ENCODE peak calls at places on chromosomes 2 and 18, in six cellular contexts. O, F, A, Y, T and H are unnamed samples.

GRCh38 chr2:148814143-148814852 is 60.7 kb upstream of the KIF5C start:
- DNase-seq in O (peak), A (no peak), F (no peak), T (peak), Y (no peak), H (peak)

GRCh38 chr2:162058973-162059668 is 14.9 kb downstream of the DPP4 start:
- DNase-seq in F (no peak), Y (no peak), T (no peak), A (no peak), O (no peak), H (no peak)

GRCh38 chr2:109125595-109126500 is 3.2 kb upstream of the SH3RF3 start:
- DNase-seq in O (peak), T (peak), A (no peak), F (peak), Y (no peak), H (peak)

GRCh38 chr2:43149482-43150107 is 76.8 kb downstream of the ZFP36L2 start:
- DNase-seq in T (no peak), F (peak), Y (no peak), O (no peak), A (peak), H (no peak)

GRCh38 chr2:120395221-120395620 is 49.3 kb downstream of the INHBB start:
- DNase-seq in Y (peak), O (no peak), A (peak), T (no peak), F (peak), H (no peak)

GRCh38 chr18:56815926-56816325 is 164.8 kb downstream of the WDR7 start:
- DNase-seq in F (no peak), T (no peak), Y (peak), O (no peak), A (no peak), H (no peak)

GRCh38 chr2:236167297-236168109 is 683 bp downstream of the GBX2 start:
- DNase-seq in F (no peak), O (peak), T (peak), A (peak), Y (peak), H (peak)

GRCh38 chr2:65282492-65283053 is 54.9 kb downstream of the ACTR2 start:
- DNase-seq in O (peak), Y (peak), A (peak), T (no peak), F (no peak), H (no peak)

GRCh38 chr2:222944552-222944951 is 83.7 kb downstream of the ACSL3 start:
- DNase-seq in A (no peak), Y (no peak), F (no peak), O (no peak), T (no peak), H (no peak)

GRCh38 chr2:1633936-1634587 is 110.3 kb downstream of the PXDN start:
- DNase-seq in Y (no peak), O (no peak), A (no peak), F (no peak), T (no peak), H (no peak)

GRCh38 chr18:51361130-51361860 is 163.8 kb upstream of the MEX3C start:
- DNase-seq in O (no peak), Y (no peak), A (no peak), T (no peak), F (no peak), H (no peak)

GRCh38 chr2:7841751-7842150 is 840.1 kb upstream of the ID2 start:
- DNase-seq in F (no peak), O (peak), A (peak), Y (no peak), T (no peak), H (no peak)

GRCh38 chr2:120441744-120442471 is 96.0 kb downstream of the INHBB start:
- DNase-seq in T (peak), Y (peak), F (no peak), A (peak), O (no peak), H (peak)

GRCh38 chr2:204033601-204034495 is 97.3 kb downstream of the ICOS start:
- DNase-seq in A (no peak), Y (no peak), O (no peak), T (no peak), F (no peak), H (no peak)

GRCh38 chr18:66457245-66457644 is 146.6 kb downstream of the CDH19 start:
- DNase-seq in Y (peak), F (no peak), O (no peak), A (peak), T (no peak), H (no peak)

GRCh38 chr2:237279012-237279768 is 134.8 kb downstream of the COL6A3 start:
- DNase-seq in O (no peak), T (peak), A (no peak), Y (no peak), F (no peak), H (no peak)